ENCODE peak calls at places on chromosomes 12 and 14, in seven cellular contexts. One of them, this sample, is unnamed.

GRCh38 chr14:37034410-37035285 is 137.8 kb downstream of the SLC25A21 start:
- DNase-seq in CD8-positive, alpha-beta T cell: no peak
- DNase-seq in astrocyte: peak
- DNase-seq in kidney tubule cell: no peak
- DNase-seq in naive thymus-derived CD8-positive, alpha-beta T cell: no peak
- DNase-seq in EL: peak
- DNase-seq in iPS-NIHi11: no peak
- DNase-seq in this sample: no peak

GRCh38 chr12:92216092-92216491 is 70.4 kb upstream of the BTG1 start:
- DNase-seq in astrocyte: no peak
- DNase-seq in EL: no peak
- DNase-seq in CD8-positive, alpha-beta T cell: no peak
- DNase-seq in kidney tubule cell: no peak
- DNase-seq in iPS-NIHi11: no peak
- DNase-seq in naive thymus-derived CD8-positive, alpha-beta T cell: no peak
- DNase-seq in this sample: no peak

GRCh38 chr14:72433511-72433910 is 460.4 kb downstream of the DPF3 start:
- DNase-seq in EL: peak
- DNase-seq in iPS-NIHi11: no peak
- DNase-seq in CD8-positive, alpha-beta T cell: no peak
- DNase-seq in kidney tubule cell: peak
- DNase-seq in astrocyte: peak
- DNase-seq in naive thymus-derived CD8-positive, alpha-beta T cell: no peak
- DNase-seq in this sample: no peak

GRCh38 chr12:48977290-48978281 is 536 bp upstream of the WNT1 start:
- DNase-seq in iPS-NIHi11: peak
- DNase-seq in EL: peak
- DNase-seq in CD8-positive, alpha-beta T cell: peak
- DNase-seq in naive thymus-derived CD8-positive, alpha-beta T cell: peak
- DNase-seq in kidney tubule cell: no peak
- DNase-seq in astrocyte: peak
- DNase-seq in this sample: peak

GRCh38 chr14:77158175-77158908 is 16.8 kb upstream of the ZDHHC22 start:
- DNase-seq in naive thymus-derived CD8-positive, alpha-beta T cell: no peak
- DNase-seq in EL: peak
- DNase-seq in astrocyte: peak
- DNase-seq in kidney tubule cell: peak
- DNase-seq in iPS-NIHi11: peak
- DNase-seq in CD8-positive, alpha-beta T cell: no peak
- DNase-seq in this sample: no peak

GRCh38 chr12:88658009-88658408 is 77.7 kb upstream of the KITLG start:
- DNase-seq in astrocyte: peak
- DNase-seq in naive thymus-derived CD8-positive, alpha-beta T cell: no peak
- DNase-seq in CD8-positive, alpha-beta T cell: no peak
- DNase-seq in kidney tubule cell: no peak
- DNase-seq in EL: no peak
- DNase-seq in iPS-NIHi11: no peak
- DNase-seq in this sample: no peak

GRCh38 chr14:90362558-90362896 is 30.8 kb upstream of the NRDE2 start:
- DNase-seq in iPS-NIHi11: no peak
- DNase-seq in kidney tubule cell: no peak
- DNase-seq in naive thymus-derived CD8-positive, alpha-beta T cell: no peak
- DNase-seq in CD8-positive, alpha-beta T cell: no peak
- DNase-seq in EL: no peak
- DNase-seq in astrocyte: no peak
- DNase-seq in this sample: no peak

GRCh38 chr14:79630561-79630960 is 580.7 kb downstream of the DIO2 start:
- DNase-seq in CD8-positive, alpha-beta T cell: no peak
- DNase-seq in naive thymus-derived CD8-positive, alpha-beta T cell: no peak
- DNase-seq in kidney tubule cell: no peak
- DNase-seq in EL: no peak
- DNase-seq in iPS-NIHi11: no peak
- DNase-seq in astrocyte: no peak
- DNase-seq in this sample: no peak

GRCh38 chr12:66929121-66929520 is 250.2 kb upstream of the GRIP1 start:
- DNase-seq in CD8-positive, alpha-beta T cell: no peak
- DNase-seq in iPS-NIHi11: no peak
- DNase-seq in kidney tubule cell: no peak
- DNase-seq in naive thymus-derived CD8-positive, alpha-beta T cell: peak
- DNase-seq in astrocyte: no peak
- DNase-seq in EL: no peak
- DNase-seq in this sample: no peak

GRCh38 chr12:110120878-110121277 is 3.3 kb upstream of the IFT81 start:
- DNase-seq in kidney tubule cell: no peak
- DNase-seq in iPS-NIHi11: no peak
- DNase-seq in EL: no peak
- DNase-seq in astrocyte: no peak
- DNase-seq in naive thymus-derived CD8-positive, alpha-beta T cell: no peak
- DNase-seq in CD8-positive, alpha-beta T cell: no peak
- DNase-seq in this sample: no peak